ENCODE peak calls at places on chromosomes 4 and X, in eight cellular contexts. U, H, C, Y, R, W, I and T are unnamed samples.

GRCh38 chrX:44105228-44105913 is 132.2 kb upstream of the NDP start:
- DNase-seq in U (peak), H (no peak), C (no peak), Y (no peak), R (no peak), W (no peak), I (no peak), T (no peak)

GRCh38 chr4:142350886-142351285 is 495.2 kb downstream of the INPP4B start:
- DNase-seq in U (peak), H (no peak), C (no peak), Y (no peak), R (no peak), W (no peak), I (peak), T (no peak)

GRCh38 chrX:151009582-151009981 is 26.4 kb downstream of the HMGB3 start:
- DNase-seq in U (no peak), H (no peak), C (no peak), Y (no peak), R (no peak), W (no peak), I (no peak), T (no peak)

GRCh38 chrX:25049347-25049746 is 33.6 kb upstream of the ARX start:
- DNase-seq in U (no peak), H (no peak), C (no peak), Y (peak), R (no peak), W (peak), I (no peak), T (no peak)

GRCh38 chrX:87005885-87006284 is 511.7 kb upstream of the KLHL4 start:
- DNase-seq in U (no peak), H (no peak), C (no peak), Y (no peak), R (no peak), W (no peak), I (no peak), T (no peak)

GRCh38 chr4:99754756-99755155 is 61.9 kb upstream of the DAPP1 start:
- DNase-seq in U (peak), H (no peak), C (no peak), Y (no peak), R (no peak), W (peak), I (no peak), T (no peak)

GRCh38 chr4:109359040-109359646 is 56.7 kb upstream of the COL25A1 start:
- DNase-seq in U (no peak), H (no peak), C (no peak), Y (no peak), R (no peak), W (no peak), I (no peak), T (no peak)

GRCh38 chrX:133992877-133993276 is 7.5 kb upstream of the GPC3 start:
- DNase-seq in U (no peak), H (no peak), C (no peak), Y (no peak), R (no peak), W (no peak), I (no peak), T (no peak)

GRCh38 chrX:77785400-77785745 is 643 bp downstream of the ATRX start:
- DNase-seq in U (peak), H (no peak), C (no peak), Y (peak), R (no peak), W (peak), I (peak), T (peak)

GRCh38 chr4:10496200-10496599 is 39.0 kb upstream of the ZNF518B start:
- DNase-seq in U (no peak), H (no peak), C (no peak), Y (no peak), R (no peak), W (no peak), I (no peak), T (no peak)

GRCh38 chr4:30973993-30974392 is 253.8 kb downstream of the PCDH7 start:
- DNase-seq in U (no peak), H (no peak), C (no peak), Y (no peak), R (no peak), W (no peak), I (no peak), T (no peak)

GRCh38 chr4:113349400-113349799 is 299.9 kb downstream of the ANK2 start:
- DNase-seq in U (no peak), H (no peak), C (no peak), Y (no peak), R (no peak), W (no peak), I (no peak), T (no peak)

GRCh38 chr4:66921433-66921832 is 623.9 kb downstream of the CENPC start:
- DNase-seq in U (no peak), H (no peak), C (no peak), Y (no peak), R (no peak), W (no peak), I (no peak), T (no peak)

GRCh38 chrX:130680164-130681035 is 222.6 kb downstream of the ENOX2 start:
- DNase-seq in U (peak), H (no peak), C (no peak), Y (no peak), R (no peak), W (peak), I (no peak), T (no peak)

GRCh38 chr4:153731239-153731638 is 28.6 kb downstream of the RNF175 start:
- DNase-seq in U (peak), H (no peak), C (no peak), Y (peak), R (no peak), W (peak), I (no peak), T (no peak)

GRCh38 chr4:145732416-145732815 is 52.5 kb downstream of the C4orf51 start:
- DNase-seq in U (no peak), H (no peak), C (no peak), Y (no peak), R (no peak), W (no peak), I (peak), T (no peak)

GRCh38 chr4:46506876-46507275 is 116.9 kb upstream of the GABRA2 start:
- DNase-seq in U (no peak), H (no peak), C (no peak), Y (peak), R (no peak), W (peak), I (no peak), T (no peak)

GRCh38 chr4:106690487-106690886 is 321.9 kb upstream of the GIMD1 start:
- DNase-seq in U (peak), H (no peak), C (no peak), Y (peak), R (no peak), W (peak), I (no peak), T (no peak)

GRCh38 chr4:162485486-162485885 is 321.7 kb upstream of the FSTL5 start:
- DNase-seq in U (peak), H (no peak), C (no peak), Y (peak), R (no peak), W (peak), I (no peak), T (no peak)

GRCh38 chrX:9147086-9147485 is 113.2 kb upstream of the FAM9B start:
- DNase-seq in U (no peak), H (no peak), C (no peak), Y (no peak), R (no peak), W (no peak), I (no peak), T (no peak)

GRCh38 chr4:40546506-40546905 is 83.2 kb downstream of the RBM47 start:
- DNase-seq in U (no peak), H (no peak), C (no peak), Y (no peak), R (no peak), W (no peak), I (peak), T (no peak)

GRCh38 chrX:117522725-117523700 is 593.6 kb downstream of the KLHL13 start:
- DNase-seq in U (no peak), H (no peak), C (no peak), Y (no peak), R (no peak), W (no peak), I (no peak), T (no peak)

GRCh38 chr4:72218953-72219352 is 187.2 kb downstream of the NPFFR2 start:
- DNase-seq in U (no peak), H (no peak), C (no peak), Y (no peak), R (no peak), W (no peak), I (no peak), T (no peak)

GRCh38 chrX:129472116-129472515 is 51.2 kb downstream of the SMARCA1 start:
- DNase-seq in U (peak), H (no peak), C (no peak), Y (peak), R (no peak), W (peak), I (no peak), T (no peak)

GRCh38 chr4:74370912-74371311 is 6.0 kb downstream of the EREG start:
- DNase-seq in U (peak), H (peak), C (no peak), Y (peak), R (no peak), W (peak), I (peak), T (peak)

GRCh38 chrX:4805559-4805958 is 1092.1 kb upstream of the PRKX start:
- DNase-seq in U (no peak), H (no peak), C (no peak), Y (no peak), R (no peak), W (no peak), I (no peak), T (no peak)

GRCh38 chrX:1554469-1555210 is 17.7 kb upstream of the P2RY8 start:
- DNase-seq in U (no peak), H (no peak), C (no peak), Y (no peak), R (peak), W (no peak), I (no peak), T (no peak)

GRCh38 chrX:123859409-123859827 is 435 bp upstream of the XIAP start:
- DNase-seq in U (no peak), H (no peak), C (no peak), Y (no peak), R (no peak), W (no peak), I (peak), T (peak)

GRCh38 chr4:138390286-138390685 is 148.1 kb upstream of the SLC7A11 start:
- DNase-seq in U (no peak), H (no peak), C (no peak), Y (peak), R (no peak), W (peak), I (no peak), T (no peak)

GRCh38 chr4:26288308-26288982 is 32.4 kb upstream of the RBPJ start:
- DNase-seq in U (peak), H (no peak), C (peak), Y (no peak), R (no peak), W (peak), I (no peak), T (no peak)

GRCh38 chr4:101014417-101014816 is 332.9 kb downstream of the PPP3CA start:
- DNase-seq in U (no peak), H (no peak), C (no peak), Y (no peak), R (no peak), W (no peak), I (no peak), T (no peak)

GRCh38 chr4:141540643-141541042 is 95.7 kb upstream of the IL15 start:
- DNase-seq in U (peak), H (no peak), C (no peak), Y (no peak), R (no peak), W (peak), I (no peak), T (no peak)

GRCh38 chr4:113328514-113328913 is 279.1 kb downstream of the ANK2 start:
- DNase-seq in U (no peak), H (no peak), C (no peak), Y (no peak), R (no peak), W (no peak), I (no peak), T (peak)

GRCh38 chr4:110619001-110619350 is 3.9 kb downstream of the PITX2 start:
- DNase-seq in U (no peak), H (no peak), C (no peak), Y (no peak), R (no peak), W (no peak), I (no peak), T (no peak)

GRCh38 chrX:18864390-18864920 is 119.5 kb downstream of the PHKA2 start:
- DNase-seq in U (no peak), H (no peak), C (no peak), Y (no peak), R (no peak), W (no peak), I (no peak), T (no peak)

GRCh38 chrX:131907488-131908314 is 115.4 kb upstream of the STK26 start:
- DNase-seq in U (no peak), H (no peak), C (no peak), Y (no peak), R (no peak), W (no peak), I (no peak), T (no peak)

GRCh38 chrX:119943185-119943988 is at the start of gene NKAP:
- DNase-seq in U (peak), H (peak), C (peak), Y (peak), R (peak), W (peak), I (peak), T (peak)

GRCh38 chrX:130109429-130110378 is 593 bp downstream of the ELF4 start:
- DNase-seq in U (peak), H (no peak), C (peak), Y (no peak), R (peak), W (no peak), I (no peak), T (peak)

GRCh38 chrX:23332101-23332887 is 2.4 kb upstream of the PTCHD1 start:
- DNase-seq in U (peak), H (no peak), C (no peak), Y (no peak), R (no peak), W (no peak), I (no peak), T (peak)

GRCh38 chr4:15197005-15197404 is 194.7 kb downstream of the CPEB2 start:
- DNase-seq in U (peak), H (no peak), C (no peak), Y (peak), R (no peak), W (peak), I (no peak), T (peak)
- TF ChIP-seq CTCF in U (peak), H (peak), C (peak), Y (peak), R (no peak), W (peak), I (no peak), T (peak)

GRCh38 chr4:86818845-86819244 is 30.3 kb downstream of the SLC10A6 start:
- DNase-seq in U (no peak), H (no peak), C (no peak), Y (no peak), R (no peak), W (no peak), I (no peak), T (no peak)
- TF ChIP-seq CTCF in U (no peak), H (peak), C (no peak), Y (no peak), R (no peak), W (no peak), I (no peak), T (no peak)

GRCh38 chr4:17762705-17763104 is 18.7 kb downstream of the FAM184B start:
- DNase-seq in U (peak), H (no peak), C (no peak), Y (peak), R (no peak), W (peak), I (no peak), T (no peak)
- TF ChIP-seq CTCF in U (peak), H (no peak), C (peak), Y (peak), R (no peak), W (peak), I (no peak), T (no peak)

DNA sequence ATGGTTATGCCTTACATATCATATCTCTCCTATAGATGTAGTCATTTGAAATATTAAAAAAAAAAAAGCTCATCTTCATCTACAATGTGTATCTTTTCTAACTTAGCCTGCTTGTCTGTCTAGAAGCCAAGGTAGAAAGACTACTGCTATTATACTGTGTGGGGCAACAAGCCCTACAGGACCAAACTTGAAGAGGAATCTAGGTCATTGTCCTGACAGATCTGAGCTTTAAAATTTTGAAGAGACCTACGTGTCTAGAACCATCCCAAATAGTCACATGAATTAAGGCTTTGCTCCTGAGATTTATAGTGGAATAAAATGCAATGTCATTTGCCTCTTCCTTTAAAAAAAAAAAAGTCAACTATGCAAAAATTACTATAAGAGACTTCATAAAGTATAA is 95.8 kb downstream of the PALLD start:
- DNase-seq in U (no peak), H (no peak), C (no peak), Y (peak), R (no peak), W (no peak), I (no peak), T (no peak)
- TF ChIP-seq CTCF in U (no peak), H (no peak), C (no peak), Y (no peak), R (no peak), W (no peak), I (no peak), T (no peak)

GRCh38 chr4:13541720-13542576 is 2.4 kb downstream of the NKX3-2 start:
- DNase-seq in U (no peak), H (peak), C (no peak), Y (no peak), R (peak), W (no peak), I (peak), T (peak)
- TF ChIP-seq CTCF in U (no peak), H (peak), C (no peak), Y (peak), R (no peak), W (peak), I (peak), T (peak)

GRCh38 chr4:147309434-147309833 is 171.5 kb upstream of the EDNRA start:
- DNase-seq in U (no peak), H (no peak), C (no peak), Y (no peak), R (no peak), W (no peak), I (no peak), T (no peak)
- TF ChIP-seq CTCF in U (no peak), H (no peak), C (no peak), Y (no peak), R (no peak), W (no peak), I (no peak), T (no peak)